ENCODE peak calls at places on chromosomes 12 and 14, in seven cellular contexts. R, K, D, P, I, Y and C are unnamed samples.
A peak's percentile ranks its signal among the peaks of the same experiment; 100 is the strongest.

GRCh38 chr12:106179086-106179485 is 40.3 kb upstream of the NUAK1 start:
- DNase-seq in R (no peak), K (no peak), D (no peak), P (no peak), I (peak; percentile 47), Y (no peak), C (no peak)

GRCh38 chr12:103493199-103493598 is 2.6 kb downstream of the C12orf42 start:
- DNase-seq in R (no peak), K (no peak), D (no peak), P (no peak), I (no peak), Y (no peak), C (no peak)

GRCh38 chr12:66624806-66625205 is 54.1 kb downstream of the GRIP1 start:
- DNase-seq in R (no peak), K (no peak), D (no peak), P (no peak), I (no peak), Y (no peak), C (no peak)

GRCh38 chr12:106112094-106112822 is 26.5 kb downstream of the NUAK1 start:
- DNase-seq in R (no peak), K (no peak), D (no peak), P (no peak), I (no peak), Y (peak; percentile 92), C (no peak)

GRCh38 chr14:41873379-41874034 is 266.8 kb downstream of the LRFN5 start:
- DNase-seq in R (no peak), K (no peak), D (no peak), P (no peak), I (no peak), Y (no peak), C (no peak)

GRCh38 chr12:85280138-85280983 is at the start of gene ALX1:
- DNase-seq in R (peak; percentile 25), K (no peak), D (no peak), P (no peak), I (no peak), Y (no peak), C (no peak)

GRCh38 chr12:118685983-118686607 is 295.2 kb upstream of the SRRM4 start:
- DNase-seq in R (no peak), K (no peak), D (no peak), P (no peak), I (no peak), Y (no peak), C (no peak)

GRCh38 chr14:81366259-81366658 is 33.9 kb downstream of the STON2 start:
- DNase-seq in R (peak; percentile 7), K (no peak), D (no peak), P (no peak), I (no peak), Y (no peak), C (no peak)

GRCh38 chr12:6373022-6373787 is 2.2 kb downstream of the SCNN1A start:
- DNase-seq in R (no peak), K (no peak), D (no peak), P (no peak), I (no peak), Y (no peak), C (no peak)

GRCh38 chr14:68663385-68664076 is 129.3 kb downstream of the ZFP36L1 start:
- DNase-seq in R (no peak), K (no peak), D (no peak), P (no peak), I (no peak), Y (no peak), C (no peak)

GRCh38 chr12:49339464-49339861 is 2.5 kb upstream of the C1QL4 start:
- DNase-seq in R (no peak), K (no peak), D (no peak), P (no peak), I (no peak), Y (no peak), C (no peak)

GRCh38 chr12:76848132-76848531 is 30.7 kb downstream of the CSRP2 start:
- DNase-seq in R (no peak), K (no peak), D (no peak), P (no peak), I (no peak), Y (no peak), C (no peak)

GRCh38 chr12:101945361-101946232 is 68.2 kb downstream of the DRAM1 start:
- DNase-seq in R (no peak), K (no peak), D (no peak), P (no peak), I (no peak), Y (no peak), C (no peak)

GRCh38 chr12:130249376-130249775 is 87.1 kb downstream of the FZD10 start:
- DNase-seq in R (no peak), K (no peak), D (no peak), P (no peak), I (no peak), Y (no peak), C (no peak)

GRCh38 chr14:33127531-33127930 is 188.9 kb downstream of the NPAS3 start:
- DNase-seq in R (no peak), K (no peak), D (no peak), P (no peak), I (no peak), Y (no peak), C (no peak)

GRCh38 chr14:104291123-104292000 is 153.0 kb downstream of the KIF26A start:
- DNase-seq in R (no peak), K (no peak), D (peak; percentile 4), P (no peak), I (peak; percentile 1), Y (no peak), C (no peak)

GRCh38 chr12:92242917-92243316 is 97.3 kb upstream of the BTG1 start:
- DNase-seq in R (no peak), K (no peak), D (no peak), P (no peak), I (no peak), Y (no peak), C (no peak)

GRCh38 chr14:55125403-55125802 is 3.6 kb upstream of the LGALS3 start:
- DNase-seq in R (no peak), K (no peak), D (no peak), P (no peak), I (no peak), Y (no peak), C (no peak)

GRCh38 chr14:89544636-89545301 is 127.7 kb upstream of the FOXN3 start:
- DNase-seq in R (no peak), K (no peak), D (no peak), P (no peak), I (no peak), Y (no peak), C (no peak)

GRCh38 chr14:28609228-28609828 is 157.3 kb upstream of the FOXG1 start:
- DNase-seq in R (peak; percentile 1), K (no peak), D (peak; percentile 31), P (no peak), I (peak; percentile 37), Y (peak; percentile 27), C (no peak)

DNA sequence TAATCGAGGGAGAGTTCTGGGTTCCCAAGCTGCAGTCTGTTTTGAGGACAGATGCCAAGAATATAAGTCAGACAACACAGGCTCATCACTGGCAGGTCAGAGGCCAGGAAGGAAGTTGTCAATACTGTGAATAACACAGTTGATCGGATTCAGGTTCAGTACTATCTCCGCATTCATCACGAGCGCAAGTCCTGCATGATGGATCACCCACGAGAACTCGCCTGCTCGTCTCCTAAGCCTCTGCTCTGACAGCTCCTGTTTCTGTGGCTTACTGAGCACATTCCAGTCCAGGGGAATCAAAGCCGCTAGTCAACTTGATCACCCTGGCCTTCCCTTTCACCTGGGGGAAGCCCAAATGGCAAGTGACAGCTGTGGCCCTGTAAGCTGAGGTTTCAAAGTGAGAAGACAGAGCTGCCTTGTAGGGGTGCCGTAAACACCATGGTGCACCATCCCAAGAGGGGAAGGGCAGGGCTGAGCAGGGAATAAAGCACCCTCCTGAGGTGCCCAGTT is 60.1 kb upstream of the DICER1 start:
- DNase-seq in R (no peak), K (no peak), D (no peak), P (no peak), I (no peak), Y (no peak), C (no peak)
- TF ChIP-seq POLR2A in R (no peak), K (no peak), D (no peak), P (no peak), I (no peak), Y (no peak), C (no peak)

GRCh38 chr12:131983026-131983425 is 33.3 kb downstream of the EP400 start:
- DNase-seq in R (no peak), K (no peak), D (no peak), P (no peak), I (no peak), Y (no peak), C (no peak)
- TF ChIP-seq POLR2A in R (no peak), K (no peak), D (no peak), P (no peak), I (no peak), Y (no peak), C (no peak)

GRCh38 chr14:35122696-35123387 is 490 bp downstream of the PRORP start:
- DNase-seq in R (peak; percentile 55), K (no peak), D (no peak), P (no peak), I (no peak), Y (no peak), C (no peak)
- TF ChIP-seq POLR2A in R (no peak), K (no peak), D (no peak), P (no peak), I (no peak), Y (no peak), C (no peak)

GRCh38 chr14:94173471-94173884 is 644 bp upstream of the PPP4R4 start:
- DNase-seq in R (no peak), K (no peak), D (no peak), P (no peak), I (no peak), Y (no peak), C (no peak)

GRCh38 chr14:94174622-94175402 is 690 bp downstream of the PPP4R4 start:
- DNase-seq in R (no peak), K (no peak), D (peak; percentile 27), P (no peak), I (no peak), Y (no peak), C (peak; percentile 29)

GRCh38 chr14:94172545-94172944 is 1.6 kb upstream of the PPP4R4 start:
- DNase-seq in R (no peak), K (no peak), D (no peak), P (no peak), I (no peak), Y (no peak), C (no peak)

GRCh38 chr14:94175403-94176146 is 1.5 kb downstream of the PPP4R4 start:
- DNase-seq in R (no peak), K (no peak), D (no peak), P (no peak), I (no peak), Y (no peak), C (no peak)

DNA sequence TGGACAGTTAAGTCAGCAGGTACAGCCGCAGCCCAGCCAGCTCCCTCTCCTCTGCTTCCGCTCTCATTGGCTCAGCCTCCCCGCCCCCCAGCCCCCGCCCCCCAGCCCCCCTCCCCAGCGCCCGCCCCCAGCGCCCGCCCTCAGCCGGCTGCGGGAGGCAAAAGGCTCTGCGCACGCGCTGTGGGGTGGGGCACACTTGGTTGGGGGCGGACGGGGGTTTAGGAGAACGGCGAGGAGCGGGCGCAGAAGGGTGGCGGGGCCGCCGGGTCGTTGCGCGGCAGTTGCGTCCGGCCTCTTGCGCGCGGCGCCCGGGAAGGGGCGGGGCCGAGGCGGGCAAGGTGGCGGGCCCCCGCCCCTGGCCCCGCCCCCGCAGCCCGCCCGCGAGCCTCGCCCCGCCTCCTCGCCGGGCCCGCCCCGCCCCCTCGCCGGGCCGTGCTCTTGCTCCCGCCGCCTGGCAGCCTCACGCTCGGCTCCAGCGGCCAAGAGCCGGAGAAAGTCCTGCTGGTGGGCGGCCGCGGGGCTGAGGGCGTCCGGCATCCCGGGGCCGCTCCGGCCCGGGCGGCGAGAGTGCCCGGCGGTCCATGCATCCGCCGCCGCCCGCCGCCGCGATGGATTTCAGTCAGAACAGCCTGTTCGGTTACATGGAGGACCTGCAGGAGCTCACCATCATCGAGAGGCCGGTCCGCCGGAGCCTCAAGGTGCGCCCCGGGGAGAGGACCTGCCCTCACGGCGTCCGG is at the start of gene PPP4R4:
- DNase-seq in R (peak; percentile 32), K (peak; percentile 73), D (peak; percentile 91), P (no peak), I (peak; percentile 38), Y (peak; percentile 79), C (peak; percentile 76)
- TF ChIP-seq POLR2A in R (no peak), K (no peak), D (no peak), P (no peak), I (no peak), Y (no peak), C (no peak)